ENCODE peak calls at places on chromosomes 4 and X, in eight cellular contexts. M is fibroblast of pulmonary artery, L is PC-9, C is GM12878, H is right atrium auricular region, E is coronary artery, G is cardiac fibroblast, W is heart left ventricle. X is an unnamed sample.

GRCh38 chr4:159002950-159003349 is 99.9 kb upstream of the RAPGEF2 start:
- DNase-seq in M (peak; percentile 87), L (no peak), C (no peak), H (no peak), E (no peak), G (peak; percentile 77), W (no peak), X (no peak)

GRCh38 chr4:121946644-121947043 is 5.2 kb downstream of the TRPC3 start:
- DNase-seq in M (no peak), L (no peak), C (no peak), H (no peak), E (no peak), G (no peak), W (no peak), X (no peak)

GRCh38 chrX:42686706-42687105 is 91.3 kb downstream of the PPP1R2C start:
- DNase-seq in M (peak; percentile 20), L (no peak), C (no peak), H (no peak), E (no peak), G (peak; percentile 62), W (no peak), X (no peak)

GRCh38 chr4:99965173-99965572 is 15.1 kb upstream of the H2AZ1 start:
- DNase-seq in M (no peak), L (no peak), C (no peak), H (no peak), E (no peak), G (no peak), W (no peak), X (no peak)

GRCh38 chrX:128816919-128817318 is 706.4 kb downstream of the SMARCA1 start:
- DNase-seq in M (no peak), L (no peak), C (no peak), H (no peak), E (no peak), G (no peak), W (no peak), X (peak; percentile 18)

GRCh38 chr4:17367201-17367600 is 144.7 kb downstream of the QDPR start:
- DNase-seq in M (no peak), L (no peak), C (no peak), H (no peak), E (no peak), G (no peak), W (no peak), X (no peak)

GRCh38 chr4:74543983-74544382 is 99.0 kb downstream of the AREG start:
- DNase-seq in M (peak; percentile 79), L (no peak), C (no peak), H (no peak), E (no peak), G (peak; percentile 85), W (no peak), X (peak; percentile 33)

GRCh38 chr4:108544504-108544903 is 75.9 kb upstream of the RPL34 start:
- DNase-seq in M (peak; percentile 48), L (no peak), C (no peak), H (no peak), E (no peak), G (peak; percentile 78), W (no peak), X (peak; percentile 86)

GRCh38 chrX:9656277-9656676 is 109.4 kb downstream of the GPR143 start:
- DNase-seq in M (peak; percentile 41), L (no peak), C (no peak), H (no peak), E (no peak), G (peak; percentile 39), W (no peak), X (no peak)

GRCh38 chr4:19034089-19034488 is 1012.5 kb upstream of the LCORL start:
- DNase-seq in M (no peak), L (no peak), C (no peak), H (no peak), E (no peak), G (no peak), W (no peak), X (no peak)

GRCh38 chr4:3829954-3830773 is 64.0 kb downstream of the ADRA2C start:
- DNase-seq in M (no peak), L (no peak), C (no peak), H (no peak), E (no peak), G (no peak), W (peak; percentile 21), X (no peak)

GRCh38 chr4:148749403-148749802 is 307.2 kb upstream of the NR3C2 start:
- DNase-seq in M (no peak), L (peak; percentile 33), C (no peak), H (no peak), E (no peak), G (peak; percentile 31), W (no peak), X (no peak)

GRCh38 chr4:158411180-158411721 is 110.4 kb upstream of the RXFP1 start:
- DNase-seq in M (peak; percentile 9), L (no peak), C (no peak), H (no peak), E (no peak), G (no peak), W (no peak), X (peak; percentile 52)

GRCh38 chrX:46903458-46904242 is 8.6 kb upstream of the JADE3 start:
- DNase-seq in M (peak; percentile 76), L (peak; percentile 59), C (peak; percentile 48), H (peak; percentile 70), E (peak; percentile 86), G (peak; percentile 70), W (peak; percentile 76), X (peak; percentile 81)

GRCh38 chr4:124762956-124763355 is 50.4 kb upstream of the ANKRD50 start:
- DNase-seq in M (no peak), L (no peak), C (no peak), H (no peak), E (no peak), G (no peak), W (no peak), X (no peak)

GRCh38 chrX:49876750-49877149 is 2.5 kb upstream of the USP27X start:
- DNase-seq in M (peak; percentile 42), L (no peak), C (no peak), H (no peak), E (no peak), G (peak; percentile 40), W (no peak), X (peak; percentile 54)

GRCh38 chrX:134807039-134807729 is 148.9 kb upstream of the PLAC1 start:
- DNase-seq in M (peak; percentile 94), L (peak; percentile 86), C (peak; percentile 65), H (peak; percentile 93), E (peak; percentile 87), G (peak; percentile 88), W (peak; percentile 91), X (peak; percentile 77)

GRCh38 chrX:131792356-131792749 is 230.7 kb upstream of the STK26 start:
- DNase-seq in M (no peak), L (no peak), C (peak; percentile 98), H (peak; percentile 90), E (peak; percentile 93), G (no peak), W (peak; percentile 91), X (peak; percentile 95)

GRCh38 chr4:88204882-88205281 is 46.4 kb upstream of the ABCG2 start:
- DNase-seq in M (peak; percentile 28), L (no peak), C (no peak), H (no peak), E (no peak), G (no peak), W (no peak), X (no peak)

GRCh38 chr4:184937030-184937710 is 81.1 kb upstream of the HELT start:
- DNase-seq in M (no peak), L (peak; percentile 21), C (no peak), H (no peak), E (no peak), G (no peak), W (no peak), X (no peak)

GRCh38 chrX:137052641-137053235 is 18.9 kb upstream of the GPR101 start:
- DNase-seq in M (no peak), L (no peak), C (no peak), H (no peak), E (no peak), G (no peak), W (no peak), X (no peak)

DNA sequence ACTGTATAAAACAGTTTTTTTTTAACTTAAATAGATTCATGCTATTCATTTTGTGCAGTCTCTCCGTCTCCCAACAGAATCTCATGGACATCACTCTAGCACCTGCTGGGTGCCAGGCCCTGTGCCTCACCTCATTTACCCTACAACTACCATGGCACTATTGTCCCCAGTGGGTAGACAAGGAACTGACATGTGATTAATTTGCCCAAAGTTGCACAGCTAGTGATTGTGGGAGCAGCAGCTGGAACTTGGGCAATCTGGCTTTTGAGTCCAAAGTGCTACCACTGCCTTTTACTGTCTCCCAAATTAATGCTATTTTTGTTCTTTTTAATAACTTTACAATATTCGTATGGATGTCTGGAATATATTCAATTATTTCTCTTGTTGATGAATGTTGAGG is 11.2 kb upstream of the PGRMC2 start:
- DNase-seq in M (no peak), L (no peak), C (no peak), H (no peak), E (no peak), G (no peak), W (no peak), X (no peak)
- TF ChIP-seq CTCF in M (no peak), L (no peak), C (no peak), H (no peak), E (no peak), G (no peak), W (no peak), X (no peak)

DNA sequence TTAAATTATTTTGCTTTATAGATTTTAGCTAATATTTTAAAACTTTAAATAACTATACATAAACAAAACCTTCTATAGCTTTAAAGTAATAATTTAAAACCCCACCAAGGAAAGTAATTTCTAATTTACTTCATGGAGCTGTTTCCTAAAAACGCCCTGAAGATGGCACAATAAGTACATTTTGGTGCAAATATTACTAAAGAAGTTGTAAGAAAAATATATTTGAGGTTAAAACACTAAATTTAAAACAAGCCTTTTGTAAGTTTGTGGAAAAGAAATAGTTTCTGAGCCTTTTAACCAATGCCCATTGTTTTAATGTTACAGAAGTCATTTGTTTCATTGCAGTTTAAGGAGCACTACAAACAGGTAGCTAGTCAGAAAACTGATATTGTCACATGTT is 137.4 kb upstream of the AGA start:
- DNase-seq in M (no peak), L (no peak), C (no peak), H (no peak), E (no peak), G (peak; percentile 9), W (no peak), X (peak; percentile 18)
- TF ChIP-seq CTCF in M (no peak), L (no peak), C (no peak), H (no peak), E (no peak), G (no peak), W (no peak), X (peak; percentile 30)

DNA sequence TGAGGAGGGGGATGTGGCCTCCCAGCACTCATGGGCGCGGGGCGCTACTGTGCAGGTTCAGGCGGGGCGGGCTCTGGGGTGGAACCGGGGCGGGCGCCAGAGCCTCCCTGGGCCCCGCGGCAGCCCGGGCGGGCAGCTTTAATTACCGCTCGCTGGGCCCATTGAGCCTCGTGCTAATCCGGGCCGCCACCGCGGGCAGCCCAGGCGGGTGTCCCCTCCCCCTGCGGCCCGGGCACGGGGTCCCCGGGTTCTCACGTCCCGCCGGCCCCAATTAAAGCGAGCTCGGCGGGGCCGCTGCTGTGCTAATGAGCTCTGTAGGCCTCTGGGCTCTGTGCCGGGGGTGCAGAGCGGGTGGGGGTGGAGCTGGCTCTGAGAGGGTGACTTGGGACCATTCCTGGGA is 22.8 kb upstream of the FGFR3 start:
- DNase-seq in M (no peak), L (no peak), C (no peak), H (no peak), E (no peak), G (no peak), W (no peak), X (no peak)
- TF ChIP-seq CTCF in M (no peak), L (no peak), C (no peak), H (no peak), E (no peak), G (no peak), W (no peak), X (no peak)

GRCh38 chrX:151713859-151714258 is 2.0 kb upstream of the FATE1 start:
- DNase-seq in M (peak; percentile 12), L (peak; percentile 49), C (no peak), H (no peak), E (no peak), G (peak; percentile 18), W (no peak), X (peak; percentile 47)
- TF ChIP-seq CTCF in M (peak; percentile 41), L (peak; percentile 87), C (peak; percentile 53), H (no peak), E (no peak), G (peak; percentile 28), W (peak; percentile 25), X (peak; percentile 33)

X was measured in MCF 10A.